ENCODE peak calls at places on chromosomes 11 and 22, in four cellular contexts. I is NCI-H2029, E is ACHN, Y is hippocampal formation. U is an unnamed sample.

GRCh38 chr22:43293661-43294392 is 49.3 kb downstream of the SCUBE1 start:
- DNase-seq in I (peak), E (no peak), Y (no peak), U (peak)

GRCh38 chr11:908273-908672 is 2.3 kb downstream of the CHID1 start:
- DNase-seq in I (no peak), E (no peak), Y (no peak), U (peak)

GRCh38 chr11:95375881-95376280 is 144.9 kb upstream of the SESN3 start:
- DNase-seq in I (no peak), E (no peak), Y (no peak), U (peak)

GRCh38 chr11:65473275-65473860 is 25.5 kb upstream of the MALAT1 start:
- DNase-seq in I (no peak), E (no peak), Y (no peak), U (no peak)

GRCh38 chr11:111336582-111337256 is 38.4 kb downstream of the POU2AF3 start:
- DNase-seq in I (no peak), E (no peak), Y (no peak), U (no peak)

GRCh38 chr11:101127348-101127698 is 2.3 kb downstream of the PGR start:
- DNase-seq in I (no peak), E (no peak), Y (no peak), U (peak)

GRCh38 chr22:27348634-27349033 is 452.9 kb downstream of the MN1 start:
- DNase-seq in I (no peak), E (peak), Y (no peak), U (no peak)

GRCh38 chr22:39087881-39088687 is 9.0 kb upstream of the APOBEC3H start:
- DNase-seq in I (no peak), E (no peak), Y (no peak), U (peak)

GRCh38 chr11:45252134-45252856 is 33.8 kb downstream of the SYT13 start:
- DNase-seq in I (peak), E (peak), Y (no peak), U (peak)

GRCh38 chr11:85946221-85946620 is 91.0 kb downstream of the CCDC83 start:
- DNase-seq in I (no peak), E (no peak), Y (no peak), U (no peak)

GRCh38 chr22:32478994-32479393 is 4.4 kb downstream of the FBXO7 start:
- DNase-seq in I (no peak), E (no peak), Y (no peak), U (peak)

GRCh38 chr11:118263694-118264567 is at the start of gene MPZL2:
- DNase-seq in I (peak), E (peak), Y (no peak), U (no peak)

GRCh38 chr11:87466228-87466627 is 428.5 kb downstream of the TMEM135 start:
- DNase-seq in I (no peak), E (no peak), Y (no peak), U (peak)

GRCh38 chr11:93063101-93063500 is 93.7 kb downstream of the MTNR1B start:
- DNase-seq in I (no peak), E (no peak), Y (no peak), U (no peak)

GRCh38 chr11:70885721-70886305 is 366.6 kb downstream of the SHANK2 start:
- DNase-seq in I (peak), E (no peak), Y (no peak), U (peak)

GRCh38 chr11:122220321-122220720 is 104.3 kb upstream of the BLID start:
- DNase-seq in I (no peak), E (no peak), Y (no peak), U (no peak)

GRCh38 chr11:45058344-45058743 is 88.1 kb upstream of the PRDM11 start:
- DNase-seq in I (no peak), E (no peak), Y (no peak), U (no peak)

GRCh38 chr11:106989056-106989455 is 29.2 kb downstream of the GUCY1A2 start:
- DNase-seq in I (no peak), E (no peak), Y (no peak), U (no peak)

GRCh38 chr11:45079075-45079444 is 67.4 kb upstream of the PRDM11 start:
- DNase-seq in I (no peak), E (no peak), Y (no peak), U (no peak)

GRCh38 chr11:46275964-46276641 is 1.4 kb upstream of the CREB3L1 start:
- DNase-seq in I (peak), E (no peak), Y (no peak), U (peak)

GRCh38 chr11:72971211-72971610 is 157.0 kb downstream of the ATG16L2 start:
- DNase-seq in I (no peak), E (no peak), Y (no peak), U (no peak)

GRCh38 chr11:94511932-94512781 is at the start of gene C11orf97:
- DNase-seq in I (peak), E (peak), Y (peak), U (peak)

GRCh38 chr22:28051787-28052356 is 132.8 kb upstream of the PITPNB start:
- DNase-seq in I (no peak), E (peak), Y (peak), U (peak)

GRCh38 chr11:113305440-113306336 is 8.7 kb upstream of the TTC12 start:
- DNase-seq in I (peak), E (peak), Y (peak), U (peak)

GRCh38 chr11:112776834-112777793 is 184.1 kb upstream of the NCAM1 start:
- DNase-seq in I (no peak), E (no peak), Y (no peak), U (no peak)

GRCh38 chr22:43009444-43009843 is 5.5 kb downstream of the PACSIN2 start:
- DNase-seq in I (no peak), E (no peak), Y (no peak), U (no peak)

GRCh38 chr11:64715756-64716470 is 7.1 kb downstream of the NRXN2 start:
- DNase-seq in I (no peak), E (no peak), Y (no peak), U (peak)

GRCh38 chr11:85694385-85694980 is 8.5 kb upstream of the CCDC89 start:
- DNase-seq in I (no peak), E (peak), Y (no peak), U (peak)

GRCh38 chr22:44673406-44673805 is 28.6 kb upstream of the PRR5 start:
- DNase-seq in I (no peak), E (no peak), Y (no peak), U (no peak)

GRCh38 chr11:2825261-2825885 is 60.2 kb downstream of the CDKN1C start:
- DNase-seq in I (no peak), E (no peak), Y (no peak), U (peak)

U was measured in osteoblast.